ENCODE peak calls at places on chromosomes 11 and 22, in eight cellular contexts. G is GM03348; T is activated CD8-positive, alpha-beta memory T cell treated with anti-CD3 and anti-CD28 coated beads for 1 hour; X is RCC 7860; L is lower lobe of right lung; K is GM12865; R is foreskin fibroblast; N is RPMI8226. V is an unnamed sample.
A peak's percentile ranks its signal among the peaks of the same experiment; 100 is the strongest.

GRCh38 chr11:61153593-61154090 is 7.6 kb downstream of the VPS37C start:
- DNase-seq in L (no peak), R (no peak), G (no peak), K (no peak), X (no peak), T (no peak), N (no peak), V (no peak)

GRCh38 chr22:21642584-21643448 is 714 bp downstream of the SDF2L1 start:
- DNase-seq in G (peak; percentile 65), X (peak; percentile 55), R (peak; percentile 39), L (peak; percentile 58), N (peak; percentile 43), K (peak; percentile 77), T (no peak), V (peak; percentile 79)

GRCh38 chr22:48254311-48254873 is 1491.9 kb downstream of the TBC1D22A start:
- DNase-seq in K (no peak), T (no peak), R (no peak), X (no peak), N (no peak), G (no peak), L (no peak), V (no peak)

GRCh38 chr22:30280495-30280894 is 8.8 kb downstream of the CASTOR1 start:
- DNase-seq in G (no peak), N (no peak), T (no peak), R (no peak), K (no peak), L (no peak), X (no peak), V (no peak)

GRCh38 chr11:27934830-27935145 is 173.2 kb downstream of the KIF18A start:
- DNase-seq in K (no peak), L (no peak), R (peak; percentile 84), T (no peak), X (peak; percentile 93), N (no peak), G (peak; percentile 84), V (no peak)

GRCh38 chr22:29313126-29314071 is 2.1 kb downstream of the RASL10A start:
- DNase-seq in R (no peak), L (peak; percentile 60), T (no peak), K (no peak), X (no peak), G (peak; percentile 49), N (no peak), V (no peak)

GRCh38 chr11:84922212-84922805 is 704.8 kb downstream of the DLG2 start:
- DNase-seq in N (no peak), L (no peak), T (no peak), K (no peak), R (no peak), X (no peak), G (peak; percentile 44), V (no peak)

GRCh38 chr11:118679483-118679882 is at the start of gene TREH:
- DNase-seq in T (no peak), G (no peak), X (no peak), K (no peak), R (no peak), N (no peak), L (no peak), V (no peak)

GRCh38 chr11:65585396-65586246 is 9.8 kb downstream of the EHBP1L1 start:
- DNase-seq in G (no peak), X (no peak), K (no peak), T (no peak), N (no peak), L (no peak), R (no peak), V (no peak)

GRCh38 chr11:47573321-47573720 is 5.4 kb downstream of the KBTBD4 start:
- DNase-seq in L (peak; percentile 37), T (no peak), G (no peak), N (no peak), X (no peak), K (no peak), R (no peak), V (no peak)

GRCh38 chr11:102560555-102561011 is 30.0 kb upstream of the MMP7 start:
- DNase-seq in T (no peak), K (peak; percentile 85), G (peak; percentile 71), L (no peak), X (no peak), N (peak; percentile 65), R (peak; percentile 56), V (no peak)

GRCh38 chr11:94794287-94795168 is 26.4 kb downstream of the AMOTL1 start:
- DNase-seq in G (peak; percentile 78), N (no peak), L (peak; percentile 66), R (peak; percentile 97), K (no peak), X (peak; percentile 82), T (no peak), V (no peak)

GRCh38 chr22:36194971-36195370 is 6.6 kb downstream of the APOL4 start:
- DNase-seq in T (no peak), N (peak; percentile 63), L (peak; percentile 58), X (peak; percentile 57), G (peak; percentile 74), K (peak; percentile 56), R (peak; percentile 54), V (peak; percentile 69)

GRCh38 chr11:110296226-110297081 is at the start of gene RDX:
- DNase-seq in L (peak; percentile 88), X (peak; percentile 77), N (peak; percentile 89), R (peak; percentile 73), K (peak; percentile 87), G (peak; percentile 98), T (no peak), V (peak; percentile 75)

GRCh38 chr11:30454108-30454507 is 131.2 kb downstream of the ARL14EP start:
- DNase-seq in N (no peak), G (no peak), K (no peak), T (no peak), R (no peak), X (no peak), L (no peak), V (no peak)

GRCh38 chr11:8192016-8192895 is 23.4 kb upstream of the RIC3 start:
- DNase-seq in L (peak; percentile 61), T (no peak), N (peak; percentile 48), R (peak; percentile 45), X (peak; percentile 14), G (peak; percentile 89), K (peak; percentile 63), V (peak; percentile 85)

GRCh38 chr11:65918211-65919150 is at the start of gene C11orf68:
- DNase-seq in N (peak; percentile 59), K (peak; percentile 57), G (no peak), X (no peak), L (no peak), R (no peak), T (no peak), V (peak; percentile 51)

GRCh38 chr11:3080104-3080503 is 22.9 kb upstream of the CARS1 start:
- DNase-seq in T (no peak), N (no peak), G (no peak), L (no peak), R (no peak), K (no peak), X (no peak), V (no peak)

GRCh38 chr11:62560566-62561103 is 13.1 kb downstream of the EEF1G start:
- DNase-seq in N (peak; percentile 88), G (peak; percentile 92), L (peak; percentile 90), R (peak; percentile 97), X (peak; percentile 88), K (peak; percentile 74), T (peak; percentile 77), V (peak; percentile 73)

GRCh38 chr11:111570796-111571195 is 30.3 kb downstream of the LAYN start:
- DNase-seq in L (no peak), R (peak; percentile 43), N (no peak), K (no peak), T (no peak), X (no peak), G (peak; percentile 25), V (no peak)

GRCh38 chr11:36214976-36215687 is 74.1 kb downstream of the COMMD9 start:
- DNase-seq in G (no peak), T (no peak), X (no peak), L (no peak), R (no peak), K (no peak), N (no peak), V (no peak)

GRCh38 chr22:43886231-43886630 is 5.6 kb downstream of the PNPLA5 start:
- DNase-seq in G (no peak), K (no peak), X (no peak), T (no peak), R (no peak), N (no peak), L (no peak), V (no peak)

GRCh38 chr11:1513326-1514296 is 27.0 kb upstream of the MOB2 start:
- DNase-seq in K (no peak), L (peak; percentile 27), T (no peak), R (no peak), N (no peak), X (no peak), G (no peak), V (no peak)

GRCh38 chr11:47161134-47161854 is 15.4 kb downstream of the ARFGAP2 start:
- DNase-seq in T (no peak), G (peak; percentile 90), L (peak; percentile 61), R (peak; percentile 54), N (peak; percentile 78), X (peak; percentile 36), K (peak; percentile 79), V (peak; percentile 82)

GRCh38 chr22:30486661-30487115 is 14.9 kb upstream of the SEC14L3 start:
- DNase-seq in N (no peak), X (no peak), L (peak; percentile 42), T (no peak), K (no peak), R (no peak), G (no peak), V (no peak)

GRCh38 chr11:69283446-69283845 is 10.5 kb upstream of the MYEOV start:
- DNase-seq in R (no peak), N (no peak), K (no peak), G (no peak), X (no peak), L (no peak), T (no peak), V (no peak)

GRCh38 chr11:46444305-46444704 is 52.7 kb upstream of the CHRM4 start:
- DNase-seq in G (peak; percentile 15), K (no peak), L (no peak), X (no peak), R (no peak), N (no peak), T (no peak), V (no peak)

GRCh38 chr22:37627545-37627944 is 11.9 kb upstream of the SH3BP1 start:
- DNase-seq in N (peak; percentile 28), L (no peak), T (no peak), R (no peak), G (no peak), X (no peak), K (peak; percentile 55), V (no peak)

GRCh38 chr22:22911327-22912134 is 23.9 kb downstream of the IGLL5 start:
- DNase-seq in X (no peak), L (no peak), T (no peak), K (no peak), N (no peak), G (no peak), R (no peak), V (no peak)

GRCh38 chr11:45343988-45344387 is 57.8 kb upstream of the SYT13 start:
- DNase-seq in T (no peak), G (no peak), X (no peak), L (no peak), N (no peak), K (no peak), R (no peak), V (no peak)

GRCh38 chr22:45225732-45226560 is 14.7 kb downstream of the KIAA0930 start:
- DNase-seq in K (no peak), G (peak; percentile 81), X (no peak), R (peak; percentile 75), L (peak; percentile 79), T (no peak), N (no peak), V (no peak)

GRCh38 chr11:130636672-130637463 is 188.4 kb downstream of the ADAMTS15 start:
- DNase-seq in X (peak; percentile 98), N (no peak), G (peak; percentile 41), K (peak; percentile 80), T (no peak), L (no peak), R (peak; percentile 63), V (no peak)

GRCh38 chr22:20154602-20155183 is 3.8 kb upstream of the CCDC188 start:
- DNase-seq in G (no peak), L (no peak), K (no peak), X (no peak), T (no peak), N (no peak), R (no peak), V (peak; percentile 25)

GRCh38 chr11:76371170-76371569 is 9.8 kb downstream of the THAP12 start:
- DNase-seq in N (no peak), T (no peak), K (peak; percentile 39), R (peak; percentile 57), G (peak; percentile 40), L (no peak), X (peak; percentile 45), V (no peak)